ENCODE peak calls at places on chromosome 16, in four cellular contexts. One of them, this sample, is unnamed. For H3K4me1, the result is how much of the 10 kb centered on the place peaks cover.

GRCh38 chr16:68470461-68471150 is 22.3 kb upstream of the SMPD3 start:
- DNase-seq in IMR-90: no peak
- DNase-seq in H9: no peak
- DNase-seq in left ventricle myocardium inferior: peak
- DNase-seq in this sample: no peak

GRCh38 chr16:28157768-28158535 is 53.8 kb downstream of the XPO6 start:
- DNase-seq in IMR-90: peak
- DNase-seq in left ventricle myocardium inferior: no peak
- DNase-seq in H9: no peak
- DNase-seq in this sample: no peak

GRCh38 chr16:11256657-11257130 is 690 bp upstream of the SOCS1 start:
- DNase-seq in left ventricle myocardium inferior: peak
- DNase-seq in IMR-90: peak
- DNase-seq in H9: peak
- DNase-seq in this sample: peak

GRCh38 chr16:26665166-26665939 is 401.4 kb upstream of the C16orf82 start:
- DNase-seq in H9: no peak
- DNase-seq in IMR-90: no peak
- DNase-seq in left ventricle myocardium inferior: no peak
- DNase-seq in this sample: no peak

GRCh38 chr16:29011112-29011511 is 26.3 kb downstream of the LAT start:
- DNase-seq in IMR-90: no peak
- DNase-seq in H9: peak
- DNase-seq in left ventricle myocardium inferior: no peak
- DNase-seq in this sample: no peak

GRCh38 chr16:89141884-89142267 is 29.7 kb upstream of the CDH15 start:
- DNase-seq in left ventricle myocardium inferior: no peak
- DNase-seq in IMR-90: no peak
- DNase-seq in H9: no peak
- DNase-seq in this sample: no peak

GRCh38 chr16:84735846-84736586 is 36.2 kb downstream of the USP10 start:
- DNase-seq in left ventricle myocardium inferior: no peak
- DNase-seq in IMR-90: no peak
- DNase-seq in H9: no peak
- DNase-seq in this sample: no peak

GRCh38 chr16:85281181-85281580 is 168.9 kb upstream of the CIBAR2 start:
- DNase-seq in IMR-90: no peak
- DNase-seq in left ventricle myocardium inferior: no peak
- DNase-seq in H9: no peak
- DNase-seq in this sample: no peak

GRCh38 chr16:26856791-26857190 is 209.9 kb upstream of the C16orf82 start:
- DNase-seq in IMR-90: no peak
- DNase-seq in left ventricle myocardium inferior: no peak
- DNase-seq in H9: no peak
- DNase-seq in this sample: no peak

GRCh38 chr16:30985401-30986128 is 558 bp downstream of the HSD3B7 start:
- DNase-seq in left ventricle myocardium inferior: no peak
- DNase-seq in IMR-90: no peak
- DNase-seq in H9: peak
- DNase-seq in this sample: no peak

GRCh38 chr16:84455031-84455430 is 49.4 kb downstream of the MEAK7 start:
- DNase-seq in IMR-90: no peak
- DNase-seq in left ventricle myocardium inferior: no peak
- DNase-seq in H9: peak
- DNase-seq in this sample: no peak

GRCh38 chr16:24729243-24729966 is at the start of gene TNRC6A:
- DNase-seq in IMR-90: peak
- DNase-seq in H9: peak
- DNase-seq in left ventricle myocardium inferior: peak
- DNase-seq in this sample: peak

GRCh38 chr16:89720859-89721643 is at the start of the genes VPS9D1 and ZNF276:
- DNase-seq in IMR-90: peak
- DNase-seq in H9: peak
- DNase-seq in left ventricle myocardium inferior: peak
- DNase-seq in this sample: no peak

GRCh38 chr16:85443531-85443930 is 169.6 kb upstream of the GSE1 start:
- DNase-seq in left ventricle myocardium inferior: no peak
- DNase-seq in IMR-90: no peak
- DNase-seq in H9: no peak
- DNase-seq in this sample: no peak

GRCh38 chr16:27313422-27314160 is at the start of gene IL4R:
- DNase-seq in H9: peak
- DNase-seq in left ventricle myocardium inferior: peak
- DNase-seq in IMR-90: peak
- DNase-seq in this sample: peak

GRCh38 chr16:81432899-81433560 is 11.6 kb upstream of the CMIP start:
- DNase-seq in left ventricle myocardium inferior: no peak
- DNase-seq in IMR-90: no peak
- DNase-seq in H9: peak
- DNase-seq in this sample: no peak

GRCh38 chr16:27314161-27314723 is 468 bp downstream of the IL4R start:
- DNase-seq in IMR-90: peak
- DNase-seq in H9: no peak
- DNase-seq in left ventricle myocardium inferior: peak
- DNase-seq in this sample: peak

GRCh38 chr16:52584921-52585320 is 38.0 kb upstream of the TOX3 start:
- DNase-seq in H9: no peak
- DNase-seq in IMR-90: no peak
- DNase-seq in left ventricle myocardium inferior: no peak
- DNase-seq in this sample: no peak

GRCh38 chr16:23863511-23864422 is 28.0 kb downstream of the PRKCB start:
- DNase-seq in left ventricle myocardium inferior: no peak
- DNase-seq in H9: no peak
- DNase-seq in IMR-90: no peak
- DNase-seq in this sample: no peak

GRCh38 chr16:13426279-13426678 is 493.7 kb upstream of the ERCC4 start:
- DNase-seq in IMR-90: no peak
- DNase-seq in H9: peak
- DNase-seq in left ventricle myocardium inferior: no peak
- DNase-seq in this sample: no peak

GRCh38 chr16:82535262-82535661 is 91.5 kb upstream of the CDH13 start:
- DNase-seq in H9: no peak
- DNase-seq in IMR-90: no peak
- DNase-seq in left ventricle myocardium inferior: no peak
- DNase-seq in this sample: no peak

GRCh38 chr16:51762081-51762995 is 611.3 kb upstream of the SALL1 start:
- DNase-seq in left ventricle myocardium inferior: peak
- DNase-seq in H9: peak
- DNase-seq in IMR-90: peak
- DNase-seq in this sample: no peak

GRCh38 chr16:28181557-28181914 is 30.2 kb downstream of the XPO6 start:
- DNase-seq in H9: no peak
- DNase-seq in left ventricle myocardium inferior: no peak
- DNase-seq in IMR-90: peak
- DNase-seq in this sample: no peak

GRCh38 chr16:85303354-85303883 is 191.1 kb upstream of the CIBAR2 start:
- DNase-seq in left ventricle myocardium inferior: peak
- DNase-seq in IMR-90: no peak
- DNase-seq in H9: peak
- DNase-seq in this sample: peak

GRCh38 chr16:76946879-76947278 is 244.1 kb upstream of the MON1B start:
- DNase-seq in IMR-90: peak
- DNase-seq in H9: no peak
- DNase-seq in left ventricle myocardium inferior: no peak
- DNase-seq in this sample: no peak

GRCh38 chr16:86344586-86344871 is 165.8 kb upstream of the FOXF1 start:
- DNase-seq in H9: no peak
- DNase-seq in left ventricle myocardium inferior: no peak
- DNase-seq in IMR-90: no peak
- DNase-seq in this sample: no peak

GRCh38 chr16:77183137-77183536 is 7.9 kb upstream of the MON1B start:
- DNase-seq in left ventricle myocardium inferior: no peak
- DNase-seq in H9: no peak
- DNase-seq in IMR-90: peak
- DNase-seq in this sample: no peak

GRCh38 chr16:4649744-4650442 is 25.3 kb downstream of the MGRN1 start:
- DNase-seq in left ventricle myocardium inferior: no peak
- DNase-seq in IMR-90: no peak
- DNase-seq in H9: no peak
- DNase-seq in this sample: no peak

GRCh38 chr16:53785044-53785443 is 81.1 kb downstream of the FTO start:
- DNase-seq in IMR-90: peak
- DNase-seq in H9: no peak
- DNase-seq in left ventricle myocardium inferior: no peak
- DNase-seq in this sample: no peak

GRCh38 chr16:87725596-87726235 is 40.1 kb downstream of the KLHDC4 start:
- DNase-seq in left ventricle myocardium inferior: no peak
- DNase-seq in H9: no peak
- DNase-seq in IMR-90: peak
- DNase-seq in this sample: no peak

GRCh38 chr16:1002399-1003161 is 21.0 kb downstream of the SOX8 start:
- DNase-seq in H9: peak
- DNase-seq in IMR-90: peak
- DNase-seq in left ventricle myocardium inferior: no peak
- DNase-seq in this sample: no peak

GRCh38 chr16:67526149-67526732 is 2.4 kb upstream of the RIPOR1 start:
- DNase-seq in H9: no peak
- DNase-seq in IMR-90: peak
- DNase-seq in left ventricle myocardium inferior: no peak
- DNase-seq in this sample: no peak

GRCh38 chr16:56257260-56257659 is 66.0 kb downstream of the GNAO1 start:
- DNase-seq in IMR-90: peak
- DNase-seq in H9: no peak
- DNase-seq in left ventricle myocardium inferior: peak
- DNase-seq in this sample: no peak

GRCh38 chr16:6749714-6750113 is 582.9 kb upstream of the RBFOX1 start:
- DNase-seq in H9: no peak
- DNase-seq in left ventricle myocardium inferior: no peak
- DNase-seq in IMR-90: no peak
- DNase-seq in this sample: no peak

GRCh38 chr16:83907926-83908325 is 9.0 kb downstream of the MLYCD start:
- DNase-seq in IMR-90: no peak
- DNase-seq in left ventricle myocardium inferior: no peak
- DNase-seq in H9: no peak
- DNase-seq in this sample: no peak

GRCh38 chr16:48574766-48575165 is 35.2 kb downstream of the N4BP1 start:
- DNase-seq in H9: no peak
- DNase-seq in IMR-90: no peak
- DNase-seq in left ventricle myocardium inferior: no peak
- DNase-seq in this sample: no peak

GRCh38 chr16:29663020-29663828 is at the start of gene SPN:
- DNase-seq in IMR-90: no peak
- DNase-seq in H9: no peak
- DNase-seq in left ventricle myocardium inferior: no peak
- DNase-seq in this sample: no peak

GRCh38 chr16:30357715-30358576 is 2.8 kb upstream of the CD2BP2 start:
- DNase-seq in left ventricle myocardium inferior: no peak
- DNase-seq in IMR-90: no peak
- DNase-seq in H9: no peak
- DNase-seq in this sample: no peak

GRCh38 chr16:51666821-51667220 is 515.8 kb upstream of the SALL1 start:
- DNase-seq in IMR-90: no peak
- DNase-seq in left ventricle myocardium inferior: no peak
- DNase-seq in H9: no peak
- DNase-seq in this sample: no peak

DNA sequence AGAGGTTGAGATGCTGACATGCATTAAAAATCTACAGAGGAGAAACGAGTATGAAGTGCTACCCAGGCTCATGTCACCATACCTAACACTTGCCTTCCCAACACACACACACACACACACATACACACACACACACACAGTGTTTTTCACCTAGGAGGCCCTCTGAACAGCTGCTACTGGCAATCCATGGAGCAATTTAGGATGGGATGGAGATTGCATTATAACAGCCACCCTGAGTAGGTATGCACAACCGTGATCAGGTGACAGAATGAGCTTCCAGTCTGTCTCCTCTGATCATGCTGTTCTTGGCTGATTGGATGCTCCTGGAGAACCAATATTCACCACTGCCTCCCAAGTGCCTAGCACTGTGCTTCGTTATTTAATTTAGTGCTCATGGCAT is 528.5 kb upstream of the CDH5 start:
- DNase-seq in H9: no peak
- DNase-seq in left ventricle myocardium inferior: no peak
- DNase-seq in IMR-90: no peak
- DNase-seq in this sample: no peak
- TF ChIP-seq CTCF in H9: no peak
- TF ChIP-seq CTCF in left ventricle myocardium inferior: no peak
- TF ChIP-seq CTCF in IMR-90: no peak
- TF ChIP-seq CTCF in this sample: no peak

DNA sequence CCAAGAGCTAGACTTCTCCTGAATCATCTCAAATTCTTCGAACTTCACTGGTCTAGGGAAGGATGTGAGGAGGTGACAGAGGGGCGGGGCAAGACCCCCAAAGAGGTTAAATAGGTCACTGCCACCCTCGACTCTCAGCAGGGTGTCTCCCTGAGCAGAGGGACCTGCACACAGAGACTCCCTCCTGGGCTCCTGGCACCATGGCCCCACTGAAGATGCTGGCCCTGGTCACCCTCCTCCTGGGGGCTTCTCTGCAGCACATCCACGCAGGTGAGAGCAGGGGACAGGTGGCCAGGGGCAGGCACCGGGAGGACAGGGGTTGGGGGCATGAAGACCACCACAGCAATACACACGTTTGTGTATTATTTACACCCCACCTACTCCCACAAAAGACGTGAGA is 9.2 kb downstream of the CCL17 start:
- DNase-seq in left ventricle myocardium inferior: no peak
- DNase-seq in H9: no peak
- DNase-seq in IMR-90: no peak
- DNase-seq in this sample: no peak
- H3K27ac ChIP-seq in left ventricle myocardium inferior: no peak
- H3K27ac ChIP-seq in H9: no peak
- H3K27ac ChIP-seq in IMR-90: no peak
- H3K27ac ChIP-seq in this sample: no peak

DNA sequence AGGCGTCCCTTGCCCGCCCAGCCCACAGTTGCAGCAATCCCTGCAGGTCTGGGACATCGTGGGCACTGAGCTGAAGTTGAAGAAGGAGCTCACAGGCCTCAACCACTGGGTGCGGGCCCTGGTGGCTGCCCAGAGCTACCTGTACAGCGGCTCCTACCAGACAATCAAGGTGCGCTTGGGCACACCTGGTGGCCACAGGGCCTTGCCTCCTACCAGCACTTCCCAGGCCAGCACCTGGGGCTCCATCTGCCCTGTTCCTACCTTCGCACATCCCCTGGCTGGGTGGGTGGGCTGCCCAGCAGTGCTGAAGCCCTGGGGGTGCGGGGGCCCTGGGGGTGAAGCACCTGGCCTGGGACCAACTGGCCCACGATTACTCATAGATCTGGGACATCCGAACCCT is 19.9 kb downstream of the TRAF7 start:
- DNase-seq in IMR-90: no peak
- DNase-seq in H9: no peak
- DNase-seq in left ventricle myocardium inferior: no peak
- DNase-seq in this sample: no peak
- H3K4me1 ChIP-seq in IMR-90: under half
- H3K4me1 ChIP-seq in H9: under half
- H3K4me1 ChIP-seq in left ventricle myocardium inferior: under half
- H3K4me1 ChIP-seq in this sample: under half

GRCh38 chr16:57914244-57915173 is 56.4 kb downstream of the CNGB1 start:
- DNase-seq in left ventricle myocardium inferior: no peak
- DNase-seq in H9: no peak
- DNase-seq in IMR-90: no peak
- DNase-seq in this sample: no peak
- TF ChIP-seq CTCF in left ventricle myocardium inferior: no peak
- TF ChIP-seq CTCF in H9: no peak
- TF ChIP-seq CTCF in IMR-90: no peak
- TF ChIP-seq CTCF in this sample: no peak

This sample was measured in ascending aorta.